ENCODE peak calls at places on chromosomes 11 and 22, in eight cellular contexts. V, A, F, Y, B, G, S and Q are unnamed samples.
A peak's percentile ranks its signal among the peaks of the same experiment; 100 is the strongest.

GRCh38 chr22:45552580-45553332 is 50.1 kb downstream of the FBLN1 start:
- DNase-seq in Y (no peak), F (no peak), V (no peak), S (peak; percentile 98), A (peak; percentile 41), B (peak; percentile 17), G (no peak), Q (peak; percentile 93)

GRCh38 chr11:71238941-71239340 is 13.4 kb downstream of the SHANK2 start:
- DNase-seq in B (no peak), F (no peak), G (no peak), A (no peak), V (no peak), S (no peak), Y (no peak), Q (peak; percentile 32)

GRCh38 chr22:44531487-44531886 is 33.5 kb upstream of the RTL6 start:
- DNase-seq in G (no peak), Y (no peak), B (no peak), S (no peak), F (no peak), V (no peak), A (no peak), Q (no peak)

GRCh38 chr11:73566977-73567755 is 30.7 kb downstream of the FAM168A start:
- DNase-seq in V (no peak), B (no peak), A (no peak), F (no peak), Y (no peak), S (peak; percentile 12), G (no peak), Q (no peak)

GRCh38 chr22:25086902-25087282 is 112.8 kb upstream of the CRYBB3 start:
- DNase-seq in G (no peak), B (no peak), V (no peak), A (no peak), S (no peak), Y (no peak), F (no peak), Q (no peak)

GRCh38 chr22:49694462-49695260 is 133.0 kb downstream of the BRD1 start:
- DNase-seq in B (no peak), F (no peak), G (no peak), A (no peak), V (no peak), S (no peak), Y (no peak), Q (no peak)

GRCh38 chr22:46979506-46979905 is 217.1 kb downstream of the TBC1D22A start:
- DNase-seq in G (no peak), F (no peak), B (no peak), A (no peak), V (no peak), S (no peak), Y (no peak), Q (no peak)

GRCh38 chr11:14894657-14895598 is 2.9 kb upstream of the CYP2R1 start:
- DNase-seq in A (no peak), G (peak; percentile 66), V (no peak), S (peak; percentile 94), Y (peak; percentile 65), B (no peak), F (no peak), Q (no peak)

GRCh38 chr22:35581023-35581413 is 36.1 kb downstream of the MB start:
- DNase-seq in A (no peak), S (no peak), V (no peak), F (no peak), B (no peak), Y (no peak), G (no peak), Q (no peak)

GRCh38 chr22:35582218-35582860 is 34.8 kb downstream of the MB start:
- DNase-seq in S (no peak), F (no peak), B (no peak), V (no peak), G (no peak), Y (no peak), A (no peak), Q (no peak)

GRCh38 chr22:35580351-35581022 is 36.6 kb downstream of the MB start:
- DNase-seq in G (no peak), S (no peak), F (no peak), B (no peak), A (no peak), Y (no peak), V (no peak), Q (no peak)

GRCh38 chr22:35586771-35587170 is 30.4 kb downstream of the MB start:
- DNase-seq in V (no peak), G (no peak), B (no peak), A (no peak), F (no peak), S (no peak), Y (peak; percentile 17), Q (no peak)

GRCh38 chr22:35582861-35583670 is 34.1 kb downstream of the MB start:
- DNase-seq in V (no peak), G (peak; percentile 77), B (peak; percentile 57), Y (peak; percentile 83), A (peak; percentile 54), S (peak; percentile 73), F (peak; percentile 89), Q (no peak)
- TF ChIP-seq CTCF in V (peak; percentile 93), G (peak; percentile 99), B (peak; percentile 75), Y (peak; percentile 94), A (peak; percentile 87), S (peak; percentile 92), F (peak; percentile 83), Q (peak; percentile 97)

GRCh38 chr11:103661185-103661584 is 375.3 kb upstream of the DDI1 start:
- DNase-seq in S (no peak), B (no peak), A (no peak), G (no peak), V (no peak), F (no peak), Y (no peak), Q (no peak)

GRCh38 chr11:103659743-103660142 is 376.7 kb upstream of the DDI1 start:
- DNase-seq in B (no peak), Y (no peak), S (peak; percentile 13), G (no peak), V (no peak), A (no peak), F (no peak), Q (no peak)

GRCh38 chr11:103656382-103656781 is 380.1 kb upstream of the DDI1 start:
- DNase-seq in F (no peak), S (no peak), V (no peak), A (no peak), Y (no peak), B (no peak), G (no peak), Q (no peak)

GRCh38 chr11:103661991-103662390 is 374.4 kb upstream of the DDI1 start:
- DNase-seq in S (no peak), Y (no peak), G (no peak), B (no peak), A (no peak), F (no peak), V (no peak), Q (no peak)

DNA sequence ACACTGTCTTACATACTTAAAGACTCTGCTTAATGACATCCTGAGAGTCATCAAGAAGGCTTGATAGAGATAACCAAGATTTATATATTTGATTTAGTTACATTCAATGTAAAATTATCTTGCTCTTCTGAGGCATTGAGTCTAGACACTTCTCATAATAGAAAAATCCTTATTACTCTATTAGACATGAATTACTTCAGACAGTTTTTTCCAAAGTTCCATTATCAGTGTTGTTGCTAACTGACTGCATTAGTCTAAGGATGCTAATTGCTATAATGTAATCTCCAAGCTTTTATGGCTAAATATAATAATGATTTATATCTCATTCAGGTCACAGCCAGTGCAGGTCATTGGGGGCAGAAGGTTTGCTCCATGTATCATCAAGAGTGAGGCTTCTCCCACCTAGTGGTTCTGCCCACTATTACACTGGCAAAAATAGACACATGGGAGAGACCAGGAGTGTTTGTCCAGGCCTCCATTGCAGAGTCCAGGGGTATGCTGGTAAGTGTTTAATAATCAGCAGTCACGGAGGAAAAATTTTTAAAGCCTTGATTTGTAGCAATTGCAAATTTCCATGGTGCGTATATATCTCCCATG is 377.2 kb upstream of the DDI1 start:
- DNase-seq in A (no peak), G (no peak), V (no peak), B (peak; percentile 35), Y (no peak), F (no peak), S (peak; percentile 40), Q (no peak)
- TF ChIP-seq CTCF in A (no peak), G (no peak), V (no peak), B (peak; percentile 63), Y (no peak), F (no peak), S (peak; percentile 46), Q (peak; percentile 44)

DNA sequence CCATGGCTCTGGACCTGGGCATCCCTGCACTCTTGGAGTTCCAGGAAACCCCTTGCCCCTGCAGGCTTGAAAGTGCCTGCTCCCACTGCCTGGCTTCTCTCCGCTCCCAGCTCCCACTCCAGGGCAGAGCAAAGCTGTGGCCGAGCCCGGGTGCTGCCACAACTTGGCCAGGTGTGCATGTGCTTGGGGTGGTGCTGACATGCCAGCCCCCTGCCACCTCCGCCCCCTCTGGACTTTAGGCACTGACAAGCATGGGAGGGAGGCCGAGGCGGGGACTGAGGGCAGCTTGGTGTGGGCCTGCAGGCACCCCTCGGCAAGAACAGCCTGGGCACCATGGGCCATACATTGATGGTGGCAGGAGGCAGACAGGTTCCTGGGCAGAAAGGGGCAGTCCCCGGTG is 56.4 kb upstream of the B3GNT6 start:
- DNase-seq in Y (no peak), B (no peak), A (no peak), G (no peak), F (no peak), S (no peak), V (no peak), Q (no peak)
- TF ChIP-seq CTCF in Y (no peak), B (no peak), A (no peak), G (no peak), F (no peak), S (no peak), V (no peak), Q (no peak)

GRCh38 chr22:37733625-37734401 is 37.0 kb downstream of the TRIOBP start:
- DNase-seq in G (no peak), F (no peak), B (no peak), S (no peak), Y (no peak), V (no peak), A (peak; percentile 51), Q (no peak)

GRCh38 chr22:37732699-37733607 is 36.1 kb downstream of the TRIOBP start:
- DNase-seq in Y (no peak), V (no peak), A (no peak), B (no peak), G (no peak), S (no peak), F (no peak), Q (no peak)

GRCh38 chr22:37734402-37734700 is 37.5 kb downstream of the TRIOBP start:
- DNase-seq in S (no peak), F (no peak), V (no peak), A (no peak), B (no peak), G (no peak), Y (no peak), Q (no peak)

GRCh38 chr22:37731804-37732471 is 35.1 kb downstream of the TRIOBP start:
- DNase-seq in Y (no peak), V (no peak), F (no peak), G (peak; percentile 31), S (no peak), A (peak; percentile 80), B (no peak), Q (no peak)

DNA sequence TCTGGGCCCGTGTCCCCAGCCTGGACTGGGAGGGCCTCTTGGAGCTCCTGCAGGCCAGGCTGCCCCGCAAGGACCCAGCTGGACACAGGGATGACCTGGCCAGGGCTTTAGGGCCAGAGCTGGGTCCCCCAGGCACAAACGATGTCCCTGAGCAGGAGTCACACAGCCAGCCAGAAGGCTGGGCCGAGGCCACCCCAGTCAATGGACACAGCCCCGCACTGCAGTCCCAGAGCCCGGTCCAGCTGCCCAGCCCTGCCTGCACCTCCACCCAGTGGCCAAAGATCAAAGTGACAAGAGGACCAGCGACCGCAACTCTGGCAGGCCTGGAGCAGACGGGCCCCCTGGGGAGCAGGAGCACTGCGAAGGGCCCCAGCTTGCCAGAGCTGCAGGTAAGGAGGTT is 38.2 kb downstream of the TRIOBP start:
- DNase-seq in A (peak; percentile 57), B (peak; percentile 67), Y (no peak), G (no peak), V (no peak), F (no peak), S (no peak), Q (no peak)
- TF ChIP-seq CTCF in A (peak; percentile 32), B (peak; percentile 47), Y (peak; percentile 45), G (no peak), V (peak; percentile 30), F (no peak), S (peak; percentile 27), Q (peak; percentile 72)